ENCODE peak calls at places on chromosomes 16 and 17, in eight cellular contexts. E, I, J, W, Y, F, A and X are unnamed samples.

GRCh38 chr17:41777579-41778188 is 8.8 kb downstream of the JUP start:
- DNase-seq in F (peak), A (peak), I (no peak), Y (peak), J (peak), E (no peak), W (peak), X (peak)

GRCh38 chr17:20200016-20200788 is 191.0 kb downstream of the SPECC1 start:
- DNase-seq in F (no peak), E (no peak), Y (no peak), W (no peak), J (no peak), I (no peak), A (no peak), X (no peak)

GRCh38 chr17:1375615-1376014 is 24.4 kb downstream of the YWHAE start:
- DNase-seq in E (no peak), I (no peak), A (no peak), Y (no peak), F (no peak), J (no peak), W (no peak), X (no peak)

GRCh38 chr17:83098241-83099085 is 19.1 kb downstream of the METRNL start:
- DNase-seq in Y (no peak), F (no peak), I (no peak), A (no peak), W (peak), E (no peak), J (no peak), X (no peak)

GRCh38 chr16:67150833-67151396 is at the start of gene B3GNT9:
- DNase-seq in I (no peak), W (peak), A (peak), F (peak), E (peak), J (peak), Y (peak), X (peak)

GRCh38 chr16:4515611-4516233 is 22.9 kb downstream of the CDIP1 start:
- DNase-seq in F (no peak), Y (no peak), A (no peak), W (no peak), I (no peak), J (no peak), E (no peak), X (no peak)

GRCh38 chr17:64591944-64592343 is 70.2 kb downstream of the SMURF2 start:
- DNase-seq in Y (no peak), W (no peak), E (no peak), J (no peak), F (no peak), A (no peak), I (no peak), X (no peak)

GRCh38 chr16:62741692-62742091 is 705.5 kb upstream of the CDH8 start:
- DNase-seq in E (no peak), J (no peak), F (no peak), W (no peak), I (no peak), Y (no peak), A (no peak), X (no peak)

GRCh38 chr16:48367443-48368049 is 17.7 kb downstream of the SIAH1 start:
- DNase-seq in A (no peak), I (no peak), E (no peak), J (no peak), W (no peak), F (no peak), Y (no peak), X (no peak)

GRCh38 chr17:81741594-81742452 is 29.7 kb downstream of the SLC25A10 start:
- DNase-seq in F (no peak), Y (no peak), A (no peak), W (no peak), I (no peak), J (no peak), E (no peak), X (no peak)

GRCh38 chr16:49019081-49019633 is 262.5 kb downstream of the CBLN1 start:
- DNase-seq in I (no peak), Y (no peak), J (no peak), A (no peak), E (no peak), F (no peak), W (no peak), X (no peak)

GRCh38 chr17:5019475-5019956 is 15.7 kb downstream of the SLC52A1 start:
- DNase-seq in J (no peak), I (no peak), Y (no peak), F (no peak), A (no peak), E (peak), W (no peak), X (peak)

GRCh38 chr16:86673090-86673955 is 95.0 kb downstream of the FOXL1 start:
- DNase-seq in Y (no peak), J (no peak), E (no peak), W (no peak), I (no peak), F (no peak), A (no peak), X (no peak)
- TF ChIP-seq POLR2A in Y (no peak), J (no peak), E (no peak), W (no peak), I (no peak), F (no peak), A (no peak), X (no peak)

GRCh38 chr16:11614587-11615175 is 28.0 kb upstream of the LITAF start:
- DNase-seq in J (no peak), E (no peak), F (no peak), Y (no peak), W (no peak), I (no peak), A (no peak), X (no peak)

GRCh38 chr16:11613381-11614303 is 26.9 kb upstream of the LITAF start:
- DNase-seq in F (no peak), J (peak), Y (peak), A (no peak), E (no peak), I (no peak), W (peak), X (no peak)

GRCh38 chr16:11610580-11610979 is 23.9 kb upstream of the LITAF start:
- DNase-seq in F (no peak), E (no peak), Y (no peak), J (no peak), A (no peak), I (no peak), W (no peak), X (no peak)

GRCh38 chr16:11610121-11610505 is 23.4 kb upstream of the LITAF start:
- DNase-seq in E (no peak), W (no peak), I (no peak), J (no peak), A (no peak), F (no peak), Y (no peak), X (no peak)

GRCh38 chr16:11612110-11612981 is 25.6 kb upstream of the LITAF start:
- DNase-seq in F (peak), I (peak), Y (peak), E (no peak), J (no peak), W (peak), A (no peak), X (no peak)
- TF ChIP-seq POLR2A in F (no peak), I (no peak), Y (peak), E (no peak), J (no peak), W (no peak), A (no peak), X (no peak)

DNA sequence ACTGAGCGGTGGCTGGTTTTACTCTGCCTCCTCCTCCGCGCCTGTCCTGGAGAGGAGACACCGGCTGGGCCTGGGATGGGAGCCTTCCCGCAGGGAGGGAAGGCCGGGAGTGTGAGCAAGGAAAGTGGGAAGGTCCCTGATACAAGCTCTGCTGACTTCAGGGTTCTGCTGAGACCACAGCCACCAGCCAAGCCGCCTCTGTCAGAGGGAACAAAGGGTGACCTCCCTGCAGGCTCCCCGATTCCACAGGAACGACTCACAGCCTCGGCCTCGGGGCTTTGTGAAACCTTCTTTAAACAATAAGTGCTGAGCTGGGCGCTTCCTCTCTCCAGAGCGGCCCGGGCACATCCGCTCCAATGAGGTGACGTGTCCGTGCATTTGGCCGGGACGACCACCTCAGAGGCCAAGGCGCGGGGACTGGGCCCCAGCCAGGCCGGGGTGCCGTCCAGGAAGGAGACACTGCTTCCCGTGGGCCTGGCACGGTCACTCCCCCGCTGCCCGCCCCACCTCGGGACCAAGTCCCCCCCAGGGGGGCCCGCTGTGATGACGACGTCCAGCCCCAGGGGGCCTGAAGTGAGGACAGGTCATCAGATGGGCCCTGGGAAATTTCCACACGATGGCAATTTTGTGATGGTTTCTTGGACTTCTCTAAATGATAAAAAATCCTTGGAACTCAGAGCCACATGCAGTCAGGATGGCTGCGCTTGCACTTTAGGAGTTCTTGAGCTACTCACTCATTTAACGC is 11.8 kb upstream of the CIBAR2 start:
- DNase-seq in I (no peak), F (peak), Y (peak), A (no peak), J (no peak), W (no peak), E (no peak), X (peak)
- TF ChIP-seq POLR2A in I (no peak), F (no peak), Y (no peak), A (no peak), J (no peak), W (no peak), E (no peak), X (peak)

GRCh38 chr16:81445926-81446317 is 1.3 kb downstream of the CMIP start:
- DNase-seq in J (no peak), Y (peak), A (no peak), W (no peak), E (no peak), I (no peak), F (no peak), X (no peak)
- TF ChIP-seq POLR2A in J (no peak), Y (no peak), A (no peak), W (no peak), E (no peak), I (no peak), F (no peak), X (no peak)

DNA sequence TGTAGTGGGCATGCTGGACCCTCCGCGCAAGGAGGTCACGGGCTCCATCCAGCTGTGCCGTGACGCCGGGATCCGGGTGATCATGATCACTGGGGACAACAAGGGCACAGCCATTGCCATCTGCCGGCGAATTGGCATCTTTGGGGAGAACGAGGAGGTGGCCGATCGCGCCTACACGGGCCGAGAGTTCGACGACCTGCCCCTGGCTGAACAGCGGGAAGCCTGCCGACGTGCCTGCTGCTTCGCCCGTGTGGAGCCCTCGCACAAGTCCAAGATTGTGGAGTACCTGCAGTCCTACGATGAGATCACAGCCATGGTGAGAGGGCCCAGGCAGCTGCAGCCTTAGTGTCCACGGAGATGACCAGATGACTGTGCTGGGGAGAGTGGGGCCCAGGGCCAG is 22.3 kb downstream of the ATP2A1 start:
- DNase-seq in J (no peak), F (no peak), A (no peak), W (no peak), I (no peak), E (no peak), Y (no peak), X (no peak)
- TF ChIP-seq POLR2A in J (no peak), F (no peak), A (no peak), W (no peak), I (no peak), E (no peak), Y (no peak), X (no peak)

DNA sequence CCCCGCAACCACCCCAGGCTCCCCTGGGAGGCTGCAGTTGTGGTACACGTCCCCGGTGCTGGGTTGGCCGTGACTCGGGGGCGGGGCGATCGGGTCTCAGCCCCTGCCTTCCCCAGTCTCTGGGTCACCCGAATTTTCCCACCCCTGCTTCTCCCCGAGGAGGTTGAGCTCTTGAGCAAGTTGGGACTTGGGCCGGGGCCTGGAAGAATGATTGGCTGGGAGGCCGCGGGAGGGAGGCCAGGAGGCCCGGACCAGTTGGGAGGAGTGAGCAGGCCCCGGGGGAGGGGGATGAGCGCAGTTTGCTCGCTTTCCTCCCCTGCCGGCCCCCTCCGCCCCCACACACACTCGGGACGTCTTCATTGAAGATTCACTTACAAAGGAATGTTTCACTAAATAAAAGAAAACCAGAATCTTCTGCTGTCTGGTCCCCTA is 4.5 kb upstream of the HEXIM1 start:
- DNase-seq in F (peak), W (peak), J (peak), I (no peak), A (peak), Y (peak), E (no peak), X (no peak)
- TF ChIP-seq POLR2A in F (no peak), W (no peak), J (peak), I (no peak), A (peak), Y (peak), E (no peak), X (no peak)

GRCh38 chr17:9431620-9432019 is 144.0 kb downstream of the STX8 start:
- DNase-seq in W (no peak), F (no peak), A (peak), E (no peak), I (no peak), Y (no peak), J (no peak), X (no peak)
- TF ChIP-seq POLR2A in W (no peak), F (no peak), A (no peak), E (no peak), I (no peak), Y (no peak), J (no peak), X (no peak)

DNA sequence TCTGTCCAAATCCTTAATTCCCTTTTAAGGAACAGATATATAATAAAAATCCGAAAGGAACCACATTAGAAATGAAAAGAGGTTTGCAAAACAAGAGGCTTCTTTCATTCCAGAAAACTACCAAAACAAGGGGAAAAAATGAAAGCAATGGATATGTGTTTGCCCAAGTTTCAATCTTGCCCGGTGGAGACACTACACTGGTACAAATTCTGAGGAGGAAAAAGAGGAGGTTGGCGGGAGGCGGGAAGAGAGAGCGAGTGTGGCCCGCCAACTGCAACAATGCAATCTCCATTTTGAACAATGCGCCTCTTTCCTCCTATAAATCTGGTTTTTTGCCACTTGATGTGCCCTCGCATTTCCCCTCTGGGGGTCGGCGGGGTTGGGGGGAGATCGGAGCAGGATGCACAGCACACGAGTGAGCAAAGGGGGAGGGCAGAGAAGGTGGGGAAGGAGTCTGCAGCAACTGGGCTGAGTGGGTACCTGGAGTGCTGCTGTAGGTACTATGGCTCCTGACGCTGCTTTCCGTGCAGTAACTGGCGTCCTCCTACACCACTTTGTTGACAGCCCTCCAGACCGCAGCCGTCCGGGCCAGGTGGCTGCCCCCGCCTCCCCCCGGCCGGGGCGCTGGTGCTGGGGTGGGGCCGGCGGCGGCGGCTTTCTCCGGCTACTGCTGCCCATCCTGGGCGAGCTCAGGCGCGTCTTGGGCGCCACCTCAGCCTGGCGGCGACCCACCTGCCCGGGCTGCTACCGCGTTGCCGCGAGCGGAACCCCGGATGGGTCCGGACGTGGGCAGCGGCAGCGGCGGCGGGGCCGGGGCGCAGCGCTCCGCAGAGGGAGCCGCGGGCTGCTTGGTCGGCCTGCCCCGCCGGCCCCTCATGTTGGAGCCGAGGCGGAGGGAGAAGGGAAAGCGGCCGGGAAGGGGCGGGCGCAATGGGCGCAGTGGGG is 93.8 kb upstream of the PLEKHM1 start:
- DNase-seq in F (peak), J (peak), E (peak), I (peak), W (peak), Y (peak), A (peak), X (peak)
- TF ChIP-seq POLR2A in F (no peak), J (peak), E (peak), I (peak), W (no peak), Y (peak), A (no peak), X (no peak)